ENCODE peak calls at places on chromosomes 11 and 22, in ten cellular contexts. A is SK-N-SH; U is NCI-H1092; K is mesothelial cell of epicardium; Q is T-helper 9 cell; P is activated T-helper 1 cell treated with Interleukin-2 at 50 U/mL for 16 hours; X is IMR-90; M is cardiac septum; C is AG08395; Z is activated CD4-positive, alpha-beta T cell treated with anti-CD3 and anti-CD28 coated beads for 24 hours. Y is an unnamed sample.

GRCh38 chr11:13896990-13897353 is 65.6 kb upstream of the SPON1 start:
- DNase-seq in M (no peak), Z (no peak), C (no peak), U (no peak), Q (no peak), A (no peak), K (no peak), X (no peak), P (no peak), Y (no peak)

GRCh38 chr11:1943977-1944376 is 3.2 kb upstream of the MRPL23 start:
- DNase-seq in Q (no peak), U (no peak), M (peak), Z (no peak), P (no peak), A (no peak), C (no peak), K (peak), X (peak), Y (no peak)

GRCh38 chr11:43802509-43802908 is 78.1 kb upstream of the ALKBH3 start:
- DNase-seq in U (no peak), M (no peak), A (peak), C (no peak), Q (no peak), Z (no peak), X (peak), K (no peak), P (no peak), Y (no peak)

GRCh38 chr22:41994506-41994905 is 4.1 kb upstream of the WBP2NL start:
- DNase-seq in Z (no peak), M (no peak), A (no peak), X (no peak), C (no peak), K (no peak), P (no peak), Q (no peak), U (no peak), Y (no peak)

GRCh38 chr22:29244785-29245625 is 22.8 kb downstream of the RHBDD3 start:
- DNase-seq in M (no peak), Z (no peak), C (no peak), A (peak), Q (no peak), X (no peak), K (no peak), U (no peak), P (no peak), Y (no peak)

GRCh38 chr11:123301696-123302400 is 106.8 kb upstream of the CLMP start:
- DNase-seq in C (peak), X (peak), A (peak), M (peak), P (peak), U (peak), Q (peak), K (peak), Z (peak), Y (peak)

GRCh38 chr11:122375687-122376399 is 259.8 kb upstream of the BLID start:
- DNase-seq in M (no peak), K (no peak), C (peak), X (peak), Z (no peak), P (no peak), U (no peak), Q (no peak), A (no peak), Y (no peak)

GRCh38 chr11:66568124-66568916 is at the start of gene CTSF:
- DNase-seq in M (peak), Q (peak), Z (peak), K (no peak), A (peak), C (peak), P (peak), X (peak), U (peak), Y (peak)

GRCh38 chr22:29269230-29269604 is 1.1 kb downstream of the EWSR1 start:
- DNase-seq in X (no peak), Z (no peak), A (no peak), C (no peak), P (no peak), M (no peak), K (no peak), U (no peak), Q (no peak), Y (no peak)

GRCh38 chr22:31345331-31346254 is 553 bp downstream of the PATZ1 start:
- DNase-seq in Z (peak), K (peak), A (peak), U (peak), P (peak), Q (peak), X (peak), M (peak), C (peak), Y (peak)

GRCh38 chr11:47466201-47466600 is 17.3 kb upstream of the RAPSN start:
- DNase-seq in A (no peak), P (no peak), K (no peak), C (no peak), U (no peak), X (peak), M (no peak), Z (no peak), Q (no peak), Y (no peak)

GRCh38 chr11:105718641-105719040 is 108.8 kb downstream of the GRIA4 start:
- DNase-seq in X (no peak), K (no peak), P (no peak), Q (no peak), Z (no peak), A (no peak), M (no peak), C (no peak), U (no peak), Y (no peak)

GRCh38 chr11:7278314-7278917 is 26.7 kb downstream of the SYT9 start:
- DNase-seq in M (no peak), A (peak), Q (no peak), K (no peak), C (peak), Z (no peak), X (peak), P (no peak), U (no peak), Y (no peak)

GRCh38 chr22:25172153-25172552 is 27.5 kb upstream of the CRYBB3 start:
- DNase-seq in C (no peak), U (no peak), A (peak), Q (peak), Z (peak), K (no peak), M (no peak), P (peak), X (no peak), Y (no peak)